ENCODE peak calls at places on chromosomes 2 and 18, in four cellular contexts. One of them, this sample, is unnamed. For H3K27me3, the result is how much of the 10 kb centered on the place peaks cover.

GRCh38 chr2:99771691-99772333 is 282.0 kb upstream of the REV1 start:
- DNase-seq in AG04450: no peak
- DNase-seq in DND-41: no peak
- DNase-seq in spleen: peak
- DNase-seq in this sample: no peak

GRCh38 chr2:122927217-122927616 is 1097.9 kb upstream of the CNTNAP5 start:
- DNase-seq in spleen: no peak
- DNase-seq in DND-41: no peak
- DNase-seq in AG04450: no peak
- DNase-seq in this sample: no peak

GRCh38 chr2:84435331-84436081 is 23.6 kb downstream of the SUCLG1 start:
- DNase-seq in AG04450: peak
- DNase-seq in DND-41: no peak
- DNase-seq in spleen: no peak
- DNase-seq in this sample: no peak

GRCh38 chr2:71799013-71799575 is 345.7 kb downstream of the DYSF start:
- DNase-seq in spleen: peak
- DNase-seq in AG04450: no peak
- DNase-seq in DND-41: no peak
- DNase-seq in this sample: no peak

GRCh38 chr2:167487728-167488127 is 599.4 kb downstream of the XIRP2 start:
- DNase-seq in DND-41: no peak
- DNase-seq in spleen: no peak
- DNase-seq in AG04450: no peak
- DNase-seq in this sample: no peak

GRCh38 chr2:3160751-3161330 is 216.8 kb downstream of the EIPR1 start:
- DNase-seq in AG04450: no peak
- DNase-seq in spleen: peak
- DNase-seq in DND-41: no peak
- DNase-seq in this sample: no peak

GRCh38 chr2:172168917-172169346 is 66.2 kb upstream of the DLX2 start:
- DNase-seq in DND-41: no peak
- DNase-seq in spleen: no peak
- DNase-seq in AG04450: no peak
- DNase-seq in this sample: no peak

GRCh38 chr2:158923180-158923594 is 45.3 kb upstream of the TANC1 start:
- DNase-seq in spleen: no peak
- DNase-seq in AG04450: no peak
- DNase-seq in DND-41: no peak
- DNase-seq in this sample: no peak

GRCh38 chr18:48023334-48024008 is 93.0 kb upstream of the SMAD2 start:
- DNase-seq in spleen: no peak
- DNase-seq in AG04450: no peak
- DNase-seq in DND-41: peak
- DNase-seq in this sample: no peak

GRCh38 chr2:8627692-8628085 is 54.2 kb upstream of the ID2 start:
- DNase-seq in DND-41: no peak
- DNase-seq in AG04450: no peak
- DNase-seq in spleen: no peak
- DNase-seq in this sample: peak

GRCh38 chr2:187654535-187654934 is 100.3 kb upstream of the TFPI start:
- DNase-seq in AG04450: no peak
- DNase-seq in DND-41: no peak
- DNase-seq in spleen: no peak
- DNase-seq in this sample: no peak

GRCh38 chr2:55048514-55048924 is 1.7 kb downstream of the RTN4 start:
- DNase-seq in spleen: no peak
- DNase-seq in AG04450: no peak
- DNase-seq in DND-41: no peak
- DNase-seq in this sample: no peak

GRCh38 chr18:76133873-76134272 is 361.2 kb downstream of the ZNF516 start:
- DNase-seq in DND-41: no peak
- DNase-seq in spleen: no peak
- DNase-seq in AG04450: no peak
- DNase-seq in this sample: no peak
- H3K27ac ChIP-seq in DND-41: no peak
- H3K27ac ChIP-seq in spleen: no peak
- H3K27ac ChIP-seq in AG04450: no peak
- H3K27ac ChIP-seq in this sample: no peak

DNA sequence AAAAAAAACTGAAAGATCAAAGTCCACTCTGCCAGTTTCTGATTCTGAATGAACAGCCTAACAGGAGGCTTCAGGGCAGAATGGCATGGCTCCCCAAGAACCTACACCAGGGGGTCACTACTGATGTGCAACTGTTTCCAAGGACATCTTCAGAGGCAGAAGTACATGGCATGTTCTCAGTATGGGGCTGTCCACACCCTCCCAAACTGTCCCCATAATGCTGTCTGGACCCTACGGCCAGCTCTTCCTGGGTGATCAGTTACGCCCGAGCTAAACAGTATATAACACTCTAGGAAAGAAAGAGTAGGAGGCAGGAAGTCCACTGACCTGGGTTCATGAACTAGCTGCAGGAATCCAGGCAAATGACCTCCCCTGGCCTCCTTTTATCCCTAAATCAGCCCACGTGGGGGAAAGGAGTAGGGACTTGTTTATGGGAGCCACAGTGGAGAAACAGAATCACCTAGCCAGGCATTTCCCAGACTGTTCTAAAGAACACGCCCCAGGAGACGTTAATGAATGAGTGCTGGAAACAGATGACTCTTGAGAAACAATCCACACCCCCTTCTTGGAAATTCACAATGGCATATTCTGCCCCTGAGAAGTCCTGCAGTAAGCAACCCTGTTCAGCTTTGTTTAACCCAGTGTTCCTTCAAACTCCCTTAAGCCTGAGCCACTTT is 2.5 kb downstream of the TMBIM1 start:
- DNase-seq in AG04450: no peak
- DNase-seq in spleen: no peak
- DNase-seq in DND-41: no peak
- DNase-seq in this sample: no peak
- H3K4me3 ChIP-seq in AG04450: peak
- H3K4me3 ChIP-seq in spleen: no peak
- H3K4me3 ChIP-seq in DND-41: no peak
- H3K4me3 ChIP-seq in this sample: peak

GRCh38 chr2:176146645-176147044 is 4.7 kb upstream of the HOXD4 start:
- DNase-seq in spleen: no peak
- DNase-seq in AG04450: no peak
- DNase-seq in DND-41: no peak
- DNase-seq in this sample: no peak
- H3K27me3 ChIP-seq in spleen: under half
- H3K27me3 ChIP-seq in AG04450: half or more
- H3K27me3 ChIP-seq in DND-41: under half
- H3K27me3 ChIP-seq in this sample: half or more

GRCh38 chr2:64313311-64313710 is 140.7 kb upstream of the LGALSL start:
- DNase-seq in DND-41: no peak
- DNase-seq in spleen: no peak
- DNase-seq in AG04450: no peak
- DNase-seq in this sample: no peak

GRCh38 chr2:64311191-64311910 is 142.6 kb upstream of the LGALSL start:
- DNase-seq in spleen: no peak
- DNase-seq in AG04450: no peak
- DNase-seq in DND-41: no peak
- DNase-seq in this sample: no peak

GRCh38 chr2:64315561-64315960 is 138.4 kb upstream of the LGALSL start:
- DNase-seq in spleen: no peak
- DNase-seq in DND-41: no peak
- DNase-seq in AG04450: no peak
- DNase-seq in this sample: no peak

GRCh38 chr2:64311948-64312621 is 141.9 kb upstream of the LGALSL start:
- DNase-seq in AG04450: peak
- DNase-seq in DND-41: no peak
- DNase-seq in spleen: no peak
- DNase-seq in this sample: no peak

DNA sequence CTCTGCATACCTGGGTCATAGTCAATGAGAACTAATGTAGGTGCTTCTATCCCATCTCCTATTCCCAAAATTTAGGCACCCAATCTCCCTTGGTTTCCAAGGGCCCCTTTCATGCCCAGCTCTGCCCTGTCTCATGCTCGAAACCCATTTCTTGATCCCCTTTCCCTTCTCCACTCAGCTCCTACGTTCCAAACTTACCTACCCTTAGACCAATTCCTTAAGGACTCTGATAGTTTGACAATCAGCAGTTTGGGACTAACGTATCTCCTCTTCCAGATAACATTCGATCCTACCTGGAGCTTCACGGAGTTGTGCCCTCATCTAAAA is 141.4 kb upstream of the LGALSL start:
- DNase-seq in AG04450: no peak
- DNase-seq in spleen: no peak
- DNase-seq in DND-41: no peak
- DNase-seq in this sample: no peak
- H3K27ac ChIP-seq in AG04450: no peak
- H3K27ac ChIP-seq in spleen: no peak
- H3K27ac ChIP-seq in DND-41: no peak
- H3K27ac ChIP-seq in this sample: no peak